ENCODE peak calls at places on chromosomes 3 and 15, in eight cellular contexts. One of them, this sample, is unnamed.

GRCh38 chr3:94036909-94037507 is 8.6 kb upstream of the STX19 start:
- DNase-seq in activated T-helper 9 cell treated with anti-CD3 and anti-CD28 coated beads, Interleukin-2, amount 50 U/mL, for 16 hours: no peak
- DNase-seq in HL-60: no peak
- DNase-seq in stimulated activated CD4-positive, alpha-beta T cell treated with anti-CD3 and anti-CD28 coated beads, Interleukin-4, amount 100 ng/mL, for 1 hour: no peak
- DNase-seq in T47D: peak; percentile 66
- DNase-seq in stimulated activated CD8-positive, alpha-beta memory T cell treated with anti-CD3 and anti-CD28 coated beads, Interleukin-12 subunit alpha, Interleukin-12 subunit beta, amount 100 ng/mL, for 4 hours: no peak
- DNase-seq in cardiac muscle cell: peak; percentile 51
- DNase-seq in uterus: no peak
- DNase-seq in this sample: no peak

GRCh38 chr3:127849368-127849767 is 27.1 kb upstream of the MGLL start:
- DNase-seq in HL-60: no peak
- DNase-seq in activated T-helper 9 cell treated with anti-CD3 and anti-CD28 coated beads, Interleukin-2, amount 50 U/mL, for 16 hours: no peak
- DNase-seq in cardiac muscle cell: no peak
- DNase-seq in uterus: no peak
- DNase-seq in stimulated activated CD8-positive, alpha-beta memory T cell treated with anti-CD3 and anti-CD28 coated beads, Interleukin-12 subunit alpha, Interleukin-12 subunit beta, amount 100 ng/mL, for 4 hours: no peak
- DNase-seq in stimulated activated CD4-positive, alpha-beta T cell treated with anti-CD3 and anti-CD28 coated beads, Interleukin-4, amount 100 ng/mL, for 1 hour: no peak
- DNase-seq in T47D: no peak
- DNase-seq in this sample: no peak

GRCh38 chr3:106030620-106030945 is 161.8 kb upstream of the CBLB start:
- DNase-seq in stimulated activated CD8-positive, alpha-beta memory T cell treated with anti-CD3 and anti-CD28 coated beads, Interleukin-12 subunit alpha, Interleukin-12 subunit beta, amount 100 ng/mL, for 4 hours: no peak
- DNase-seq in HL-60: no peak
- DNase-seq in activated T-helper 9 cell treated with anti-CD3 and anti-CD28 coated beads, Interleukin-2, amount 50 U/mL, for 16 hours: no peak
- DNase-seq in uterus: no peak
- DNase-seq in cardiac muscle cell: peak; percentile 19
- DNase-seq in stimulated activated CD4-positive, alpha-beta T cell treated with anti-CD3 and anti-CD28 coated beads, Interleukin-4, amount 100 ng/mL, for 1 hour: no peak
- DNase-seq in T47D: no peak
- DNase-seq in this sample: no peak

GRCh38 chr3:29164825-29165224 is 116.0 kb upstream of the RBMS3 start:
- DNase-seq in stimulated activated CD8-positive, alpha-beta memory T cell treated with anti-CD3 and anti-CD28 coated beads, Interleukin-12 subunit alpha, Interleukin-12 subunit beta, amount 100 ng/mL, for 4 hours: no peak
- DNase-seq in uterus: no peak
- DNase-seq in stimulated activated CD4-positive, alpha-beta T cell treated with anti-CD3 and anti-CD28 coated beads, Interleukin-4, amount 100 ng/mL, for 1 hour: no peak
- DNase-seq in T47D: no peak
- DNase-seq in HL-60: no peak
- DNase-seq in cardiac muscle cell: no peak
- DNase-seq in activated T-helper 9 cell treated with anti-CD3 and anti-CD28 coated beads, Interleukin-2, amount 50 U/mL, for 16 hours: no peak
- DNase-seq in this sample: no peak

GRCh38 chr3:165393458-165393857 is 197.3 kb upstream of the SLITRK3 start:
- DNase-seq in stimulated activated CD4-positive, alpha-beta T cell treated with anti-CD3 and anti-CD28 coated beads, Interleukin-4, amount 100 ng/mL, for 1 hour: no peak
- DNase-seq in stimulated activated CD8-positive, alpha-beta memory T cell treated with anti-CD3 and anti-CD28 coated beads, Interleukin-12 subunit alpha, Interleukin-12 subunit beta, amount 100 ng/mL, for 4 hours: no peak
- DNase-seq in HL-60: no peak
- DNase-seq in uterus: no peak
- DNase-seq in T47D: no peak
- DNase-seq in activated T-helper 9 cell treated with anti-CD3 and anti-CD28 coated beads, Interleukin-2, amount 50 U/mL, for 16 hours: no peak
- DNase-seq in cardiac muscle cell: no peak
- DNase-seq in this sample: no peak

GRCh38 chr3:170180952-170181876 is at the start of gene PHC3:
- DNase-seq in stimulated activated CD8-positive, alpha-beta memory T cell treated with anti-CD3 and anti-CD28 coated beads, Interleukin-12 subunit alpha, Interleukin-12 subunit beta, amount 100 ng/mL, for 4 hours: peak; percentile 88
- DNase-seq in cardiac muscle cell: peak; percentile 93
- DNase-seq in HL-60: peak; percentile 93
- DNase-seq in T47D: peak; percentile 97
- DNase-seq in uterus: peak; percentile 90
- DNase-seq in stimulated activated CD4-positive, alpha-beta T cell treated with anti-CD3 and anti-CD28 coated beads, Interleukin-4, amount 100 ng/mL, for 1 hour: peak; percentile 91
- DNase-seq in activated T-helper 9 cell treated with anti-CD3 and anti-CD28 coated beads, Interleukin-2, amount 50 U/mL, for 16 hours: peak; percentile 90
- DNase-seq in this sample: peak; percentile 93

GRCh38 chr3:65425880-65426279 is 612.8 kb downstream of the MAGI1 start:
- DNase-seq in HL-60: no peak
- DNase-seq in stimulated activated CD8-positive, alpha-beta memory T cell treated with anti-CD3 and anti-CD28 coated beads, Interleukin-12 subunit alpha, Interleukin-12 subunit beta, amount 100 ng/mL, for 4 hours: no peak
- DNase-seq in activated T-helper 9 cell treated with anti-CD3 and anti-CD28 coated beads, Interleukin-2, amount 50 U/mL, for 16 hours: no peak
- DNase-seq in cardiac muscle cell: peak; percentile 32
- DNase-seq in stimulated activated CD4-positive, alpha-beta T cell treated with anti-CD3 and anti-CD28 coated beads, Interleukin-4, amount 100 ng/mL, for 1 hour: no peak
- DNase-seq in T47D: peak; percentile 47
- DNase-seq in uterus: no peak
- DNase-seq in this sample: no peak

GRCh38 chr3:68535782-68536181 is 396.6 kb downstream of the TAFA4 start:
- DNase-seq in stimulated activated CD4-positive, alpha-beta T cell treated with anti-CD3 and anti-CD28 coated beads, Interleukin-4, amount 100 ng/mL, for 1 hour: no peak
- DNase-seq in cardiac muscle cell: no peak
- DNase-seq in stimulated activated CD8-positive, alpha-beta memory T cell treated with anti-CD3 and anti-CD28 coated beads, Interleukin-12 subunit alpha, Interleukin-12 subunit beta, amount 100 ng/mL, for 4 hours: no peak
- DNase-seq in activated T-helper 9 cell treated with anti-CD3 and anti-CD28 coated beads, Interleukin-2, amount 50 U/mL, for 16 hours: no peak
- DNase-seq in T47D: no peak
- DNase-seq in HL-60: no peak
- DNase-seq in uterus: no peak
- DNase-seq in this sample: no peak

GRCh38 chr3:169661567-169662214 is 1.8 kb downstream of the MECOM start:
- DNase-seq in stimulated activated CD8-positive, alpha-beta memory T cell treated with anti-CD3 and anti-CD28 coated beads, Interleukin-12 subunit alpha, Interleukin-12 subunit beta, amount 100 ng/mL, for 4 hours: no peak
- DNase-seq in activated T-helper 9 cell treated with anti-CD3 and anti-CD28 coated beads, Interleukin-2, amount 50 U/mL, for 16 hours: no peak
- DNase-seq in T47D: peak; percentile 91
- DNase-seq in stimulated activated CD4-positive, alpha-beta T cell treated with anti-CD3 and anti-CD28 coated beads, Interleukin-4, amount 100 ng/mL, for 1 hour: no peak
- DNase-seq in cardiac muscle cell: peak; percentile 72
- DNase-seq in uterus: no peak
- DNase-seq in HL-60: no peak
- DNase-seq in this sample: peak; percentile 53

GRCh38 chr3:116135462-116135861 is 309.8 kb downstream of the LSAMP start:
- DNase-seq in HL-60: no peak
- DNase-seq in stimulated activated CD8-positive, alpha-beta memory T cell treated with anti-CD3 and anti-CD28 coated beads, Interleukin-12 subunit alpha, Interleukin-12 subunit beta, amount 100 ng/mL, for 4 hours: no peak
- DNase-seq in T47D: no peak
- DNase-seq in cardiac muscle cell: peak; percentile 92
- DNase-seq in activated T-helper 9 cell treated with anti-CD3 and anti-CD28 coated beads, Interleukin-2, amount 50 U/mL, for 16 hours: no peak
- DNase-seq in uterus: peak; percentile 21
- DNase-seq in stimulated activated CD4-positive, alpha-beta T cell treated with anti-CD3 and anti-CD28 coated beads, Interleukin-4, amount 100 ng/mL, for 1 hour: no peak
- DNase-seq in this sample: no peak

GRCh38 chr15:76501726-76502125 is 165.2 kb downstream of the ISL2 start:
- DNase-seq in T47D: no peak
- DNase-seq in HL-60: no peak
- DNase-seq in cardiac muscle cell: no peak
- DNase-seq in uterus: no peak
- DNase-seq in stimulated activated CD8-positive, alpha-beta memory T cell treated with anti-CD3 and anti-CD28 coated beads, Interleukin-12 subunit alpha, Interleukin-12 subunit beta, amount 100 ng/mL, for 4 hours: no peak
- DNase-seq in activated T-helper 9 cell treated with anti-CD3 and anti-CD28 coated beads, Interleukin-2, amount 50 U/mL, for 16 hours: no peak
- DNase-seq in stimulated activated CD4-positive, alpha-beta T cell treated with anti-CD3 and anti-CD28 coated beads, Interleukin-4, amount 100 ng/mL, for 1 hour: no peak
- DNase-seq in this sample: no peak

GRCh38 chr15:30990036-30990435 is 1.4 kb downstream of the MTMR10 start:
- DNase-seq in T47D: no peak
- DNase-seq in cardiac muscle cell: no peak
- DNase-seq in uterus: no peak
- DNase-seq in stimulated activated CD4-positive, alpha-beta T cell treated with anti-CD3 and anti-CD28 coated beads, Interleukin-4, amount 100 ng/mL, for 1 hour: no peak
- DNase-seq in HL-60: no peak
- DNase-seq in stimulated activated CD8-positive, alpha-beta memory T cell treated with anti-CD3 and anti-CD28 coated beads, Interleukin-12 subunit alpha, Interleukin-12 subunit beta, amount 100 ng/mL, for 4 hours: no peak
- DNase-seq in activated T-helper 9 cell treated with anti-CD3 and anti-CD28 coated beads, Interleukin-2, amount 50 U/mL, for 16 hours: no peak
- DNase-seq in this sample: no peak

GRCh38 chr3:74643636-74644035 is 29.2 kb upstream of the CNTN3 start:
- DNase-seq in activated T-helper 9 cell treated with anti-CD3 and anti-CD28 coated beads, Interleukin-2, amount 50 U/mL, for 16 hours: no peak
- DNase-seq in uterus: peak; percentile 70
- DNase-seq in stimulated activated CD8-positive, alpha-beta memory T cell treated with anti-CD3 and anti-CD28 coated beads, Interleukin-12 subunit alpha, Interleukin-12 subunit beta, amount 100 ng/mL, for 4 hours: no peak
- DNase-seq in HL-60: no peak
- DNase-seq in T47D: no peak
- DNase-seq in cardiac muscle cell: peak; percentile 75
- DNase-seq in stimulated activated CD4-positive, alpha-beta T cell treated with anti-CD3 and anti-CD28 coated beads, Interleukin-4, amount 100 ng/mL, for 1 hour: no peak
- DNase-seq in this sample: peak; percentile 22

GRCh38 chr3:185857208-185857607 is 32.4 kb upstream of the IGF2BP2 start:
- DNase-seq in activated T-helper 9 cell treated with anti-CD3 and anti-CD28 coated beads, Interleukin-2, amount 50 U/mL, for 16 hours: no peak
- DNase-seq in stimulated activated CD4-positive, alpha-beta T cell treated with anti-CD3 and anti-CD28 coated beads, Interleukin-4, amount 100 ng/mL, for 1 hour: no peak
- DNase-seq in uterus: no peak
- DNase-seq in stimulated activated CD8-positive, alpha-beta memory T cell treated with anti-CD3 and anti-CD28 coated beads, Interleukin-12 subunit alpha, Interleukin-12 subunit beta, amount 100 ng/mL, for 4 hours: no peak
- DNase-seq in T47D: no peak
- DNase-seq in cardiac muscle cell: no peak
- DNase-seq in HL-60: no peak
- DNase-seq in this sample: no peak

GRCh38 chr3:189297957-189298356 is 126.2 kb downstream of the TPRG1 start:
- DNase-seq in stimulated activated CD8-positive, alpha-beta memory T cell treated with anti-CD3 and anti-CD28 coated beads, Interleukin-12 subunit alpha, Interleukin-12 subunit beta, amount 100 ng/mL, for 4 hours: no peak
- DNase-seq in T47D: no peak
- DNase-seq in HL-60: no peak
- DNase-seq in uterus: no peak
- DNase-seq in cardiac muscle cell: no peak
- DNase-seq in stimulated activated CD4-positive, alpha-beta T cell treated with anti-CD3 and anti-CD28 coated beads, Interleukin-4, amount 100 ng/mL, for 1 hour: no peak
- DNase-seq in activated T-helper 9 cell treated with anti-CD3 and anti-CD28 coated beads, Interleukin-2, amount 50 U/mL, for 16 hours: no peak
- DNase-seq in this sample: no peak

GRCh38 chr3:134473868-134474546 is 11.8 kb downstream of the ANAPC13 start:
- DNase-seq in cardiac muscle cell: peak; percentile 79
- DNase-seq in stimulated activated CD4-positive, alpha-beta T cell treated with anti-CD3 and anti-CD28 coated beads, Interleukin-4, amount 100 ng/mL, for 1 hour: peak; percentile 69
- DNase-seq in stimulated activated CD8-positive, alpha-beta memory T cell treated with anti-CD3 and anti-CD28 coated beads, Interleukin-12 subunit alpha, Interleukin-12 subunit beta, amount 100 ng/mL, for 4 hours: peak; percentile 35
- DNase-seq in activated T-helper 9 cell treated with anti-CD3 and anti-CD28 coated beads, Interleukin-2, amount 50 U/mL, for 16 hours: peak; percentile 55
- DNase-seq in HL-60: peak; percentile 64
- DNase-seq in uterus: peak; percentile 87
- DNase-seq in T47D: peak; percentile 94
- DNase-seq in this sample: no peak

GRCh38 chr3:132563409-132564074 is 33.5 kb upstream of the ACKR4 start:
- DNase-seq in stimulated activated CD8-positive, alpha-beta memory T cell treated with anti-CD3 and anti-CD28 coated beads, Interleukin-12 subunit alpha, Interleukin-12 subunit beta, amount 100 ng/mL, for 4 hours: no peak
- DNase-seq in activated T-helper 9 cell treated with anti-CD3 and anti-CD28 coated beads, Interleukin-2, amount 50 U/mL, for 16 hours: no peak
- DNase-seq in HL-60: no peak
- DNase-seq in uterus: no peak
- DNase-seq in cardiac muscle cell: no peak
- DNase-seq in stimulated activated CD4-positive, alpha-beta T cell treated with anti-CD3 and anti-CD28 coated beads, Interleukin-4, amount 100 ng/mL, for 1 hour: no peak
- DNase-seq in T47D: no peak
- DNase-seq in this sample: no peak

GRCh38 chr3:151169262-151169661 is 33.8 kb downstream of the GPR171 start:
- DNase-seq in HL-60: peak; percentile 80
- DNase-seq in cardiac muscle cell: peak; percentile 10
- DNase-seq in stimulated activated CD8-positive, alpha-beta memory T cell treated with anti-CD3 and anti-CD28 coated beads, Interleukin-12 subunit alpha, Interleukin-12 subunit beta, amount 100 ng/mL, for 4 hours: no peak
- DNase-seq in T47D: no peak
- DNase-seq in activated T-helper 9 cell treated with anti-CD3 and anti-CD28 coated beads, Interleukin-2, amount 50 U/mL, for 16 hours: no peak
- DNase-seq in uterus: no peak
- DNase-seq in stimulated activated CD4-positive, alpha-beta T cell treated with anti-CD3 and anti-CD28 coated beads, Interleukin-4, amount 100 ng/mL, for 1 hour: no peak
- DNase-seq in this sample: peak; percentile 79

GRCh38 chr3:17840126-17840525 is 97.7 kb upstream of the TBC1D5 start:
- DNase-seq in stimulated activated CD4-positive, alpha-beta T cell treated with anti-CD3 and anti-CD28 coated beads, Interleukin-4, amount 100 ng/mL, for 1 hour: no peak
- DNase-seq in cardiac muscle cell: no peak
- DNase-seq in uterus: no peak
- DNase-seq in activated T-helper 9 cell treated with anti-CD3 and anti-CD28 coated beads, Interleukin-2, amount 50 U/mL, for 16 hours: no peak
- DNase-seq in HL-60: no peak
- DNase-seq in T47D: no peak
- DNase-seq in stimulated activated CD8-positive, alpha-beta memory T cell treated with anti-CD3 and anti-CD28 coated beads, Interleukin-12 subunit alpha, Interleukin-12 subunit beta, amount 100 ng/mL, for 4 hours: no peak
- DNase-seq in this sample: no peak

GRCh38 chr3:160390554-160391138 is 8.4 kb downstream of the IFT80 start:
- DNase-seq in activated T-helper 9 cell treated with anti-CD3 and anti-CD28 coated beads, Interleukin-2, amount 50 U/mL, for 16 hours: no peak
- DNase-seq in T47D: no peak
- DNase-seq in uterus: no peak
- DNase-seq in stimulated activated CD8-positive, alpha-beta memory T cell treated with anti-CD3 and anti-CD28 coated beads, Interleukin-12 subunit alpha, Interleukin-12 subunit beta, amount 100 ng/mL, for 4 hours: no peak
- DNase-seq in cardiac muscle cell: no peak
- DNase-seq in HL-60: no peak
- DNase-seq in stimulated activated CD4-positive, alpha-beta T cell treated with anti-CD3 and anti-CD28 coated beads, Interleukin-4, amount 100 ng/mL, for 1 hour: no peak
- DNase-seq in this sample: no peak

GRCh38 chr3:127351350-127351749 is 63.5 kb upstream of the PRR20G start:
- DNase-seq in stimulated activated CD4-positive, alpha-beta T cell treated with anti-CD3 and anti-CD28 coated beads, Interleukin-4, amount 100 ng/mL, for 1 hour: no peak
- DNase-seq in activated T-helper 9 cell treated with anti-CD3 and anti-CD28 coated beads, Interleukin-2, amount 50 U/mL, for 16 hours: no peak
- DNase-seq in HL-60: no peak
- DNase-seq in stimulated activated CD8-positive, alpha-beta memory T cell treated with anti-CD3 and anti-CD28 coated beads, Interleukin-12 subunit alpha, Interleukin-12 subunit beta, amount 100 ng/mL, for 4 hours: no peak
- DNase-seq in T47D: no peak
- DNase-seq in cardiac muscle cell: no peak
- DNase-seq in uterus: no peak
- DNase-seq in this sample: no peak

GRCh38 chr3:23055733-23056376 is 147.3 kb upstream of the UBE2E2 start:
- DNase-seq in T47D: no peak
- DNase-seq in uterus: no peak
- DNase-seq in activated T-helper 9 cell treated with anti-CD3 and anti-CD28 coated beads, Interleukin-2, amount 50 U/mL, for 16 hours: no peak
- DNase-seq in cardiac muscle cell: peak; percentile 87
- DNase-seq in stimulated activated CD4-positive, alpha-beta T cell treated with anti-CD3 and anti-CD28 coated beads, Interleukin-4, amount 100 ng/mL, for 1 hour: no peak
- DNase-seq in HL-60: no peak
- DNase-seq in stimulated activated CD8-positive, alpha-beta memory T cell treated with anti-CD3 and anti-CD28 coated beads, Interleukin-12 subunit alpha, Interleukin-12 subunit beta, amount 100 ng/mL, for 4 hours: no peak
- DNase-seq in this sample: no peak